ENCODE peak calls at places on chromosomes 4 and X, in four cellular contexts. W, H, T and Q are unnamed samples.

GRCh38 chr4:53088132-53088531 is 226.0 kb downstream of the RASL11B start:
- DNase-seq in H (no peak), T (no peak), W (no peak), Q (no peak)

GRCh38 chrX:63436865-63437264 is 85.7 kb upstream of the SPIN4 start:
- DNase-seq in W (no peak), H (no peak), T (no peak), Q (no peak)

GRCh38 chr4:25795566-25796454 is 67.0 kb downstream of the SEL1L3 start:
- DNase-seq in T (peak; percentile 95), H (no peak), W (peak; percentile 87), Q (peak; percentile 52)

GRCh38 chr4:102825261-102826071 is 1.9 kb downstream of the UBE2D3 start:
- DNase-seq in W (peak; percentile 71), H (peak; percentile 45), T (peak; percentile 67), Q (no peak)

GRCh38 chrX:47529548-47529947 is 31.5 kb upstream of the ARAF start:
- DNase-seq in W (no peak), T (no peak), H (no peak), Q (no peak)

GRCh38 chr4:158826882-158827281 is 58.1 kb downstream of the FNIP2 start:
- DNase-seq in W (no peak), T (no peak), H (no peak), Q (no peak)

GRCh38 chrX:71652405-71652804 is 14.9 kb upstream of the LOC101059915 start:
- DNase-seq in W (peak; percentile 32), T (peak; percentile 37), H (peak; percentile 51), Q (peak; percentile 40)

GRCh38 chr4:37693450-37694190 is 7.4 kb upstream of the RELL1 start:
- DNase-seq in W (peak; percentile 89), H (no peak), T (peak; percentile 57), Q (peak; percentile 35)

GRCh38 chr4:29711226-29711625 is 1008.9 kb upstream of the PCDH7 start:
- DNase-seq in H (no peak), T (no peak), W (peak; percentile 67), Q (no peak)

GRCh38 chr4:763191-763810 is 57.7 kb downstream of the PCGF3 start:
- DNase-seq in W (no peak), H (no peak), T (no peak), Q (no peak)

GRCh38 chr4:24914460-24914859 is 1.6 kb upstream of the CCDC149 start:
- DNase-seq in H (no peak), T (no peak), W (no peak), Q (no peak)

GRCh38 chr4:48991357-48991756 is 5.3 kb downstream of the CWH43 start:
- DNase-seq in W (no peak), T (no peak), H (no peak), Q (no peak)

GRCh38 chr4:42133006-42133405 is 19.4 kb downstream of the BEND4 start:
- DNase-seq in H (no peak), W (no peak), T (no peak), Q (no peak)

GRCh38 chr4:30790998-30791397 is 70.8 kb downstream of the PCDH7 start:
- DNase-seq in W (no peak), T (no peak), H (no peak), Q (no peak)

GRCh38 chr4:53767503-53767902 is 176.2 kb upstream of the LNX1 start:
- DNase-seq in H (no peak), T (peak; percentile 28), W (peak; percentile 32), Q (no peak)

GRCh38 chr4:6180841-6181631 is 19.3 kb downstream of the JAKMIP1 start:
- DNase-seq in H (no peak), W (no peak), T (no peak), Q (no peak)

GRCh38 chrX:86061407-86061806 is 14.0 kb upstream of the CHM start:
- DNase-seq in T (no peak), H (no peak), W (no peak), Q (no peak)

GRCh38 chrX:69163936-69164741 is 1.1 kb downstream of the PJA1 start:
- DNase-seq in W (no peak), H (peak; percentile 60), T (peak; percentile 5), Q (no peak)

GRCh38 chrX:23938690-23939089 is 30.9 kb downstream of the CXorf58 start:
- DNase-seq in H (no peak), T (no peak), W (no peak), Q (no peak)

GRCh38 chr4:19472669-19473068 is 779.0 kb upstream of the SLIT2 start:
- DNase-seq in T (no peak), H (no peak), W (no peak), Q (no peak)

GRCh38 chrX:132924426-132924825 is 34.0 kb downstream of the HS6ST2 start:
- DNase-seq in T (no peak), H (no peak), W (no peak), Q (no peak)

GRCh38 chr4:109319684-109320083 is 17.2 kb upstream of the COL25A1 start:
- DNase-seq in T (no peak), H (no peak), W (no peak), Q (no peak)

GRCh38 chr4:118814054-118814453 is 21.9 kb downstream of the SEC24D start:
- DNase-seq in H (no peak), T (no peak), W (no peak), Q (no peak)